ENCODE peak calls at places on chromosomes 3 and 15, in eight cellular contexts. V, O, H, C, B, P, J and Y are unnamed samples.

GRCh38 chr3:140349938-140350337 is 327.9 kb upstream of the TRIM42 start:
- DNase-seq in V (no peak), O (no peak), H (no peak), C (no peak), B (no peak), P (no peak), J (no peak), Y (no peak)

GRCh38 chr15:57533062-57533735 is 58.5 kb upstream of the MYZAP start:
- DNase-seq in V (no peak), O (no peak), H (no peak), C (no peak), B (no peak), P (no peak), J (no peak), Y (no peak)

GRCh38 chr3:5428607-5429516 is 241.4 kb downstream of the EDEM1 start:
- DNase-seq in V (no peak), O (no peak), H (no peak), C (no peak), B (no peak), P (no peak), J (no peak), Y (no peak)

GRCh38 chr3:31695280-31696008 is 162.7 kb downstream of the STT3B start:
- DNase-seq in V (no peak), O (no peak), H (peak), C (peak), B (no peak), P (no peak), J (peak), Y (peak)

GRCh38 chr3:143163562-143163961 is 44.0 kb downstream of the CHST2 start:
- DNase-seq in V (no peak), O (no peak), H (no peak), C (no peak), B (no peak), P (no peak), J (no peak), Y (no peak)

GRCh38 chr3:134242649-134243637 is 7.7 kb downstream of the RYK start:
- DNase-seq in V (peak), O (peak), H (no peak), C (no peak), B (peak), P (no peak), J (no peak), Y (no peak)

GRCh38 chr3:55720614-55721013 is 233.5 kb upstream of the WNT5A start:
- DNase-seq in V (peak), O (peak), H (no peak), C (no peak), B (peak), P (no peak), J (no peak), Y (no peak)

GRCh38 chr15:40367673-40368611 is 9.9 kb downstream of the DISP2 start:
- DNase-seq in V (peak), O (peak), H (peak), C (peak), B (peak), P (peak), J (peak), Y (peak)

GRCh38 chr3:83216919-83217594 is 1455.6 kb upstream of the GBE1 start:
- DNase-seq in V (no peak), O (no peak), H (no peak), C (no peak), B (no peak), P (no peak), J (no peak), Y (no peak)

GRCh38 chr3:17489139-17489538 is 253.3 kb downstream of the TBC1D5 start:
- DNase-seq in V (no peak), O (no peak), H (no peak), C (no peak), B (peak), P (no peak), J (no peak), Y (no peak)

GRCh38 chr3:120560304-120561250 is 35.6 kb upstream of the NDUFB4 start:
- DNase-seq in V (no peak), O (no peak), H (no peak), C (no peak), B (no peak), P (no peak), J (no peak), Y (peak)

GRCh38 chr3:16192176-16192811 is 17.8 kb downstream of the GALNT15 start:
- DNase-seq in V (no peak), O (no peak), H (no peak), C (no peak), B (no peak), P (no peak), J (no peak), Y (no peak)

GRCh38 chr3:87706176-87706575 is 352.6 kb downstream of the CGGBP1 start:
- DNase-seq in V (no peak), O (no peak), H (no peak), C (no peak), B (no peak), P (no peak), J (no peak), Y (no peak)

GRCh38 chr3:15122398-15122797 is 23.4 kb upstream of the RBSN start:
- DNase-seq in V (no peak), O (no peak), H (no peak), C (no peak), B (no peak), P (no peak), J (no peak), Y (no peak)

GRCh38 chr3:17894434-17895060 is 152.1 kb upstream of the TBC1D5 start:
- DNase-seq in V (peak), O (peak), H (peak), C (peak), B (peak), P (peak), J (peak), Y (peak)

GRCh38 chr15:81781316-81781868 is 264.4 kb downstream of the MEX3B start:
- DNase-seq in V (no peak), O (no peak), H (no peak), C (no peak), B (no peak), P (no peak), J (no peak), Y (no peak)

GRCh38 chr15:93929375-93930094 is 301.8 kb upstream of the MCTP2 start:
- DNase-seq in V (peak), O (peak), H (no peak), C (no peak), B (peak), P (no peak), J (no peak), Y (no peak)

GRCh38 chr15:50128266-50128665 is 9.2 kb upstream of the ATP8B4 start:
- DNase-seq in V (no peak), O (no peak), H (no peak), C (no peak), B (no peak), P (no peak), J (no peak), Y (no peak)